ENCODE peak calls at places on chromosomes 11 and 22, in four cellular contexts. I is stimulated activated CD8-positive, alpha-beta memory T cell treated with anti-CD3 and anti-CD28 coated beads, Interleukin-7, amount 100 ng/mL, for 1 hour; H is T-cell; G is amniotic stem cell. J is an unnamed sample.

GRCh38 chr11:63274776-63275175 is 31.4 kb upstream of the SLC22A25 start:
- DNase-seq in H (no peak), G (no peak), I (no peak), J (no peak)

GRCh38 chr11:74262725-74263124 is 48.7 kb downstream of the P4HA3 start:
- DNase-seq in G (no peak), H (no peak), I (no peak), J (no peak)

GRCh38 chr22:27628891-27629631 is 172.5 kb downstream of the MN1 start:
- DNase-seq in I (no peak), H (no peak), G (no peak), J (no peak)

GRCh38 chr11:107821199-107821926 is 37.2 kb downstream of the SLC35F2 start:
- DNase-seq in G (no peak), I (no peak), H (no peak), J (no peak)

GRCh38 chr11:10758959-10759358 is 7.9 kb downstream of the CTR9 start:
- DNase-seq in H (no peak), G (no peak), I (no peak), J (no peak)

GRCh38 chr11:128465946-128466688 is 121.2 kb downstream of the ETS1 start:
- DNase-seq in I (no peak), H (no peak), G (no peak), J (no peak)

GRCh38 chr11:64594159-64594939 is 3.3 kb downstream of the SLC22A12 start:
- DNase-seq in H (no peak), I (no peak), G (no peak), J (no peak)

GRCh38 chr11:133835258-133836075 is 9.8 kb downstream of the SPATA19 start:
- DNase-seq in H (no peak), I (no peak), G (no peak), J (no peak)

GRCh38 chr11:111186308-111186967 is 59.1 kb upstream of the POU2AF2 start:
- DNase-seq in G (no peak), H (no peak), I (no peak), J (no peak)

GRCh38 chr11:6440906-6441358 is at the start of gene HPX:
- DNase-seq in H (no peak), G (no peak), I (no peak), J (no peak)

GRCh38 chr22:46815896-46816721 is 53.7 kb downstream of the TBC1D22A start:
- DNase-seq in I (no peak), H (no peak), G (peak; percentile 16), J (no peak)

GRCh38 chr11:65894034-65894591 is 3.6 kb downstream of the CCDC85B start:
- DNase-seq in I (no peak), G (no peak), H (no peak), J (peak; percentile 34)

GRCh38 chr11:31641477-31642062 is 132.0 kb downstream of the ELP4 start:
- DNase-seq in H (no peak), G (no peak), I (no peak), J (no peak)

GRCh38 chr11:121807051-121807450 is 309.0 kb downstream of the BLID start:
- DNase-seq in H (no peak), I (no peak), G (no peak), J (no peak)

GRCh38 chr11:114524122-114524521 is 35.6 kb downstream of the NXPE1 start:
- DNase-seq in G (no peak), H (no peak), I (no peak), J (no peak)

GRCh38 chr22:35995772-35996171 is 32.9 kb downstream of the RBFOX2 start:
- DNase-seq in G (peak; percentile 86), H (no peak), I (no peak), J (no peak)